ENCODE peak calls at places on chromosomes 2 and 18, in six cellular contexts. F is ELR, B is astrocyte, N is adipocyte, I is heart right ventricle, J is nephron progenitor cell. Z is an unnamed sample.

GRCh38 chr2:127546797-127547196 is 11.3 kb downstream of the MYO7B start:
- DNase-seq in F (no peak), B (no peak), N (no peak), I (no peak), J (no peak), Z (no peak)

GRCh38 chr2:231627384-231628156 is 34.9 kb downstream of the TEX44 start:
- DNase-seq in F (no peak), B (peak), N (peak), I (no peak), J (no peak), Z (no peak)

GRCh38 chr2:108908717-108909077 is 80.3 kb downstream of the EDAR start:
- DNase-seq in F (no peak), B (no peak), N (no peak), I (no peak), J (no peak), Z (no peak)

GRCh38 chr2:82344670-82345069 is 2040.1 kb upstream of the LRRTM1 start:
- DNase-seq in F (peak), B (no peak), N (no peak), I (no peak), J (no peak), Z (no peak)

GRCh38 chr18:22563098-22563707 is 145.5 kb upstream of the CTAGE1 start:
- DNase-seq in F (peak), B (peak), N (peak), I (peak), J (peak), Z (peak)

GRCh38 chr2:63698825-63699548 is 110.2 kb downstream of the MDH1 start:
- DNase-seq in F (peak), B (peak), N (peak), I (peak), J (no peak), Z (peak)

GRCh38 chr2:152056418-152056817 is 42.4 kb downstream of the CACNB4 start:
- DNase-seq in F (no peak), B (no peak), N (no peak), I (no peak), J (no peak), Z (no peak)

GRCh38 chr2:18690342-18690741 is 101.0 kb upstream of the NT5C1B start:
- DNase-seq in F (peak), B (no peak), N (no peak), I (no peak), J (peak), Z (no peak)

GRCh38 chr18:53971331-53971730 is 253.1 kb downstream of the MBD2 start:
- DNase-seq in F (peak), B (peak), N (no peak), I (no peak), J (no peak), Z (no peak)

GRCh38 chr2:188773075-188773474 is 201.1 kb upstream of the COL3A1 start:
- DNase-seq in F (peak), B (peak), N (peak), I (no peak), J (no peak), Z (no peak)

GRCh38 chr2:107984667-107985066 is 1.7 kb upstream of the SLC5A7 start:
- DNase-seq in F (no peak), B (no peak), N (no peak), I (no peak), J (no peak), Z (no peak)

GRCh38 chr18:45167109-45167551 is 448.1 kb upstream of the SLC14A2 start:
- DNase-seq in F (peak), B (peak), N (peak), I (no peak), J (no peak), Z (peak)

GRCh38 chr18:49006641-49007136 is 55.9 kb upstream of the SMAD7 start:
- DNase-seq in F (no peak), B (peak), N (no peak), I (no peak), J (no peak), Z (no peak)

GRCh38 chr2:144559681-144560080 is 39.8 kb upstream of the ZEB2 start:
- DNase-seq in F (no peak), B (no peak), N (no peak), I (no peak), J (no peak), Z (no peak)

GRCh38 chr18:13236411-13236810 is 17.9 kb downstream of the LDLRAD4 start:
- DNase-seq in F (no peak), B (no peak), N (no peak), I (no peak), J (no peak), Z (no peak)

GRCh38 chr2:140990416-140990815 is 1140.4 kb downstream of the LRP1B start:
- DNase-seq in F (peak), B (peak), N (peak), I (no peak), J (no peak), Z (peak)

GRCh38 chr2:168369087-168369486 is 87.0 kb upstream of the CERS6 start:
- DNase-seq in F (no peak), B (no peak), N (no peak), I (no peak), J (no peak), Z (no peak)